ENCODE peak calls at places on chromosomes 11 and 22, in six cellular contexts. T is CD4-positive, CD25-positive, alpha-beta regulatory T cell; U is RWPE1; J is colonic mucosa; B is A549; Y is effector memory CD4-positive, alpha-beta T cell. S is an unnamed sample.

GRCh38 chr11:132452616-132453015 is 1079.7 kb downstream of the OPCML start:
- DNase-seq in Y (no peak), T (no peak), U (no peak), B (no peak), J (no peak), S (no peak)

GRCh38 chr11:113192121-113192925 is 122.1 kb upstream of the TTC12 start:
- DNase-seq in T (no peak), Y (no peak), J (no peak), B (no peak), U (no peak), S (no peak)

GRCh38 chr11:13215157-13215556 is 62.4 kb upstream of the BMAL1 start:
- DNase-seq in J (no peak), T (no peak), B (peak), Y (no peak), U (peak), S (no peak)

GRCh38 chr11:77113382-77114088 is 10.9 kb downstream of the OMP start:
- DNase-seq in T (no peak), Y (no peak), J (no peak), U (peak), B (peak), S (peak)

GRCh38 chr22:35914665-35915476 is 113.8 kb downstream of the RBFOX2 start:
- DNase-seq in Y (no peak), U (peak), J (peak), B (peak), T (no peak), S (peak)

GRCh38 chr11:28107726-28108618 is at the start of the genes KIF18A and METTL15:
- DNase-seq in B (peak), J (peak), T (peak), Y (peak), U (peak), S (peak)

GRCh38 chr11:3637201-3637600 is 4.6 kb downstream of the ART5 start:
- DNase-seq in U (no peak), J (no peak), Y (no peak), T (no peak), B (no peak), S (no peak)

GRCh38 chr11:74033046-74033445 is 24.2 kb upstream of the UCP3 start:
- DNase-seq in J (no peak), U (no peak), Y (no peak), B (no peak), T (peak), S (no peak)

GRCh38 chr11:19985106-19985505 is 175.2 kb downstream of the DBX1 start:
- DNase-seq in B (no peak), U (no peak), T (no peak), J (no peak), Y (no peak), S (no peak)

GRCh38 chr11:74142624-74143023 is 28.2 kb downstream of the C2CD3 start:
- DNase-seq in T (no peak), B (no peak), J (no peak), Y (no peak), U (no peak), S (no peak)

GRCh38 chr11:59185412-59185811 is 13.5 kb downstream of the DTX4 start:
- DNase-seq in U (no peak), J (peak), T (no peak), Y (no peak), B (no peak), S (no peak)

GRCh38 chr22:33803371-33803770 is 116.9 kb downstream of the LARGE1 start:
- DNase-seq in Y (no peak), T (no peak), B (peak), J (no peak), U (no peak), S (no peak)

GRCh38 chr11:75422248-75423231 is 10.5 kb downstream of the KLHL35 start:
- DNase-seq in Y (no peak), U (no peak), B (peak), J (peak), T (no peak), S (no peak)

GRCh38 chr11:42013656-42014201 is 554.3 kb upstream of the LRRC4C start:
- DNase-seq in Y (no peak), B (no peak), T (no peak), J (no peak), U (no peak), S (no peak)

GRCh38 chr22:47053865-47054185 is 291.4 kb downstream of the TBC1D22A start:
- DNase-seq in T (no peak), U (no peak), Y (no peak), J (no peak), B (no peak), S (peak)

GRCh38 chr11:33445761-33446161 is 188.6 kb downstream of the HIPK3 start:
- DNase-seq in T (no peak), B (peak), J (no peak), Y (no peak), U (no peak), S (no peak)

GRCh38 chr11:134545521-134545920 is 133.5 kb upstream of the B3GAT1 start:
- DNase-seq in B (no peak), J (no peak), U (no peak), T (no peak), Y (no peak), S (no peak)

GRCh38 chr11:65891180-65892136 is 985 bp downstream of the CCDC85B start:
- DNase-seq in U (no peak), Y (no peak), B (peak), T (no peak), J (no peak), S (peak)

GRCh38 chr11:119175493-119176077 is 7.1 kb downstream of the NLRX1 start:
- DNase-seq in J (no peak), U (peak), Y (no peak), T (no peak), B (no peak), S (no peak)

GRCh38 chr11:46332568-46333128 is 14.6 kb upstream of the DGKZ start:
- DNase-seq in Y (no peak), U (no peak), B (no peak), T (peak), J (no peak), S (no peak)

GRCh38 chr11:120977470-120977869 is 46.4 kb upstream of the TBCEL start:
- DNase-seq in Y (no peak), T (no peak), J (no peak), U (peak), B (no peak), S (no peak)

GRCh38 chr11:72864692-72865655 is 50.8 kb downstream of the ATG16L2 start:
- DNase-seq in B (no peak), Y (no peak), T (no peak), U (no peak), J (no peak), S (no peak)

GRCh38 chr11:112977620-112978212 is 16.5 kb downstream of the NCAM1 start:
- DNase-seq in Y (no peak), U (peak), J (no peak), T (no peak), B (no peak), S (no peak)

GRCh38 chr11:72012897-72013721 is 14.4 kb downstream of the IL18BP start:
- DNase-seq in J (no peak), T (no peak), B (peak), Y (no peak), U (peak), S (peak)

GRCh38 chr11:96781082-96781481 is 391.3 kb downstream of the JRKL start:
- DNase-seq in T (no peak), U (peak), J (no peak), B (no peak), Y (no peak), S (no peak)

GRCh38 chr22:49152146-49152929 is 675.3 kb downstream of the BRD1 start:
- DNase-seq in U (no peak), T (no peak), J (no peak), B (no peak), Y (no peak), S (no peak)

GRCh38 chr11:8267280-8267679 is 3.6 kb upstream of the LMO1 start:
- DNase-seq in U (no peak), Y (no peak), T (no peak), J (no peak), B (no peak), S (no peak)

GRCh38 chr22:37417737-37418348 is 9.4 kb downstream of the ELFN2 start:
- DNase-seq in T (no peak), B (no peak), J (no peak), U (no peak), Y (no peak), S (no peak)

GRCh38 chr11:95147364-95147905 is 57.8 kb downstream of the ENDOD1 start:
- DNase-seq in U (peak), T (no peak), B (peak), Y (no peak), J (no peak), S (no peak)

GRCh38 chr11:33701831-33702230 is 1.2 kb upstream of the C11orf91 start:
- DNase-seq in Y (no peak), B (peak), J (no peak), U (no peak), T (no peak), S (no peak)

DNA sequence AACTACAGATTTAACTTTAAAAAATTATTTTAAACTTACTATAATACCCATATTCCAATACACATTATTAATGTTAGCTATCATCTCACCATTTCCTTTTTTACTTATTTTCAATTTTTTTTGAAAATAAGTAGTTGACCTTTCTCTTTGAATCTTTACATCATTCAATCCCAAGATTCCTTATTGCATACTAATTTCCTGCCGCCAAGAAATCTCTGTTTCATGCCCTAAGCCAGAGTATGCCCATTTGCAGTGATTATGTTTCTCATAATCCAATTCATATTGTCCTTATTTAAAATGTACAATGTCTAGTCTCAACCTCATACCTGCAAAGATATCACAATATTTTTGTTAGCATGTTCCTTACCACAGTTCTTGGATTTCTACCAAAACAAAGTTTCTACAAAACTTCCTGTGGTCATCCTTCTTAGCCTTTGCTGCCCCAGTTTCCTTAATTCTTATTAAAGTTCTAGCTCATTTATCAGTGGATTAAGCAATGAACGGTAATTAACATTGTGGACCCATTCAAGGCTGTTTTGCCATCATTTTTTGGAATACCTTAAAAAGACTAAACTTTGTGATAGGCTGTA is 75.3 kb downstream of the CD44 start:
- DNase-seq in B (no peak), T (no peak), U (no peak), J (no peak), Y (no peak), S (no peak)
- H3K27ac ChIP-seq in B (peak), T (peak), U (no peak), J (no peak), Y (peak), S (no peak)

DNA sequence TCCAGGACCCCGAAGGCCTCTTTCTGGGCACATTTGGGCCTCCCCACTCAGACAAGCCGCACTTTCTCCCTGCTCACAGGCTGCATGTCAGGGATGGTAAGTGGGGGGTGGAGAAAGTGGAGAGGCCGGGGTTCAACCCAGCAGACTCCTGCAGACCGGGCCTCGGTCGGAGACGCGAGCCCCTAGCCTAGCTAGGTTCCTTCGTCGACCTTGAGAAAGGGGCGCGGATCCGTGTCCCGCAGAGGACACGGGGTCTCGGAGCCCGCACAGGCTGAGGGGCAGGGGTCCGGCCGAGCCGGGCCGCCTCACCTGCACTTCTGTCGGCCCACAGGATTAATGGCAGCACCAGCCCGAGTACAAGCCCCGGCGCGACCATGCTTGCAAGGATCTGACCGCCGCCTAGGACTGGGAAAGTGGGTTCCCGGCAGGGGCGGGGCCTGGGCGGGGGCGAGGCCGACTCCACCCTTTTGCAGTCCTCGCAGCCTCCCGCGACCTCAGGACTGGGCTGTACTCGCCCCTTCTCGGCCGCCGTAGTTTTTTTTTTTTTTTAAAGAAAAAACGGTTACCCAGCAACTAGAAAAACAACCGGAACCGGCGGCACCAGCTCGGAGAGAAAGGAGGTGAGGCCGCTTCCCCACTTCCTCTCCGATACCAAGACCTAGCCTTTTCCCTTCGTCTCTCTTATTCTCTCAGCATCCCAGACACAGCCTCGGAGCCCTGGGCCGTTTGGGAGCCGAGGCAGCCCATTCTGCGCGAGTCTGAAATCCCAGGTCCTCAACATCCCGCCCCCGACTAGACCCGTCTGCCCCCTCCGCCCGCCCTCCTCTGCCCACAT is at the start of the genes SIAE and SPA17:
- DNase-seq in B (peak), U (peak), J (peak), Y (peak), T (peak), S (peak)
- H3K27ac ChIP-seq in B (peak), U (peak), J (peak), Y (peak), T (peak), S (peak)

GRCh38 chr11:61888043-61888442 is 3.3 kb downstream of the FADS3 start:
- DNase-seq in U (peak), T (no peak), B (peak), Y (no peak), J (no peak), S (no peak)
- H3K27ac ChIP-seq in U (peak), T (no peak), B (peak), Y (no peak), J (no peak), S (peak)

DNA sequence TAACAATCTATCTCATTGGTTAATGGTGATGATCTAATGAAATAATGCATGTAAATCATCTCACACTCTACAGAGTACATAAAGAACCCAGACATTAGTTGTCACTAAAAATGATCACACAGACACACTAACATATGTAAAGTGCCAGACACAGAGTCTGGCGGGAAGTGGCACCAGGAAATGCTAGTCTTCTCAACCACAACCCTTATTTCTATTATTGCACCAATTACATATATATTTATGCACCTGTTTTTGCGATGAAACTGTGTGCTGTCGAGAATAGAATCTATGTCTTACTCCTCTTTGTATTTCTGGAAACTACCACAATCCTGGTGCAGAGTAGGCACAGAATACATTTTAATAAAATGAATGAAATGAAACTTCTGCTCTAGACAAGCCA is 25.9 kb upstream of the POU2AF3 start:
- DNase-seq in Y (no peak), U (no peak), J (no peak), B (no peak), T (no peak), S (no peak)
- H3K27ac ChIP-seq in Y (no peak), U (no peak), J (no peak), B (no peak), T (no peak), S (no peak)

GRCh38 chr22:20582520-20583361 is 75.3 kb downstream of the MED15 start:
- DNase-seq in U (no peak), B (no peak), J (no peak), T (no peak), Y (no peak), S (no peak)
- H3K27ac ChIP-seq in U (peak), B (no peak), J (no peak), T (no peak), Y (no peak), S (no peak)

GRCh38 chr11:18322818-18323570 is 627 bp downstream of the GTF2H1 start:
- DNase-seq in U (no peak), J (no peak), B (peak), T (no peak), Y (no peak), S (no peak)
- H3K27ac ChIP-seq in U (peak), J (peak), B (peak), T (peak), Y (peak), S (no peak)

DNA sequence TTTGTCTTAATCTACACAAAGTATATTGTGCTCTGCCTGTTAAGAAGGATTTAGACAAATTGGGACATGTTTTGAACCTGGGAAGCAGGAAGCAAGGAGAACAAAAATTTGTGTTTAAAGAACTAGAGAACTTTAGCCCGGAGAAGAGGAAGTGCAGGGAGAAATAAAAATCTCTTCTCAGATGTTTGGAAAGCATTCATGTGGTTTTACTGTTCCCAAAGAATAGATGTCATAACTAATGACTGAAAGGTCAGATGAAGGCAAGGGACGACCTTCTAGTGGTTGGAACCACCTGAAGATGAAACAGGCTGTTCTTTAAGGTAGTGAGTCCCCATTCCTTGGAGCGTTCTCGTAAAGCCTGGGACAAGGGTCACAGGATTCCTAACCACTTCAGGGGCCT is 38.3 kb downstream of the IRAG1 start:
- DNase-seq in T (no peak), Y (no peak), B (no peak), J (no peak), U (no peak), S (no peak)
- H3K27ac ChIP-seq in T (no peak), Y (no peak), B (peak), J (peak), U (no peak), S (peak)

DNA sequence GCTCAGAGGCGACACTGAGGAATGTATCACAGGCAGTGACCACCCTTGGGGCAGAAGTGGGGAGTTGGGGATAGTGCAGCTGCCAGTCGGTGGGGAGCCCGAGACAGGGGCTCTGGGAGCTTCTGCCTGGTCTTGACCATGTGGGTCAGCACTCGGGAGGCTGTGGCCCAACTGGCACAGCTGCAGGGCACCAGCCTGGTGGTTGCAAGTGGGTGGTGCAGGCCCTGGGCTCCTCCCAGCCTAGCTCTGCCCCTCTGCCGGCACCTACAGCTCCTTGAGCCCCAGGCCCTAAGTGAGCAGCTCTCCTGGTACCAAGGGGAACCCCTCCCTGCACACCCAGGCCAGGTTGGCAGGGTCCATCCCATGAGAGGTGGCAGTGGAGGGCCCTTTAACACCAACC is 12.6 kb upstream of the RASL10A start:
- DNase-seq in T (no peak), J (no peak), Y (no peak), B (no peak), U (no peak), S (no peak)
- H3K27ac ChIP-seq in T (no peak), J (no peak), Y (no peak), B (no peak), U (peak), S (no peak)

GRCh38 chr22:50153756-50154140 is 16.8 kb upstream of the PANX2 start:
- DNase-seq in Y (no peak), U (no peak), T (no peak), B (no peak), J (no peak), S (no peak)
- H3K27ac ChIP-seq in Y (no peak), U (no peak), T (no peak), B (no peak), J (no peak), S (no peak)

S was measured in caudate nucleus.